ENCODE peak calls at places on chromosomes 6 and 20, in nine cellular contexts. One of them, this sample, is unnamed.
A peak's percentile ranks its signal among the peaks of the same experiment; 100 is the strongest.

GRCh38 chr6:42727084-42727601 is 4.7 kb upstream of the PRPH2 start:
- DNase-seq in T-helper 1 cell: no peak
- DNase-seq in tibial artery: no peak
- DNase-seq in NCI-H2081: no peak
- DNase-seq in GDM1: no peak
- DNase-seq in HS-5: no peak
- DNase-seq in amniotic stem cell: no peak
- DNase-seq in GM23248: peak; percentile 76
- DNase-seq in stromal cell of bone marrow: no peak
- DNase-seq in this sample: no peak

GRCh38 chr6:148629197-148629909 is 117.5 kb upstream of the UST start:
- DNase-seq in T-helper 1 cell: no peak
- DNase-seq in tibial artery: no peak
- DNase-seq in NCI-H2081: no peak
- DNase-seq in GDM1: no peak
- DNase-seq in HS-5: no peak
- DNase-seq in amniotic stem cell: no peak
- DNase-seq in GM23248: peak; percentile 78
- DNase-seq in stromal cell of bone marrow: peak; percentile 23
- DNase-seq in this sample: no peak

GRCh38 chr6:144266091-144266649 is 19.0 kb upstream of the UTRN start:
- DNase-seq in T-helper 1 cell: no peak
- DNase-seq in tibial artery: peak; percentile 47
- DNase-seq in NCI-H2081: no peak
- DNase-seq in GDM1: no peak
- DNase-seq in HS-5: no peak
- DNase-seq in amniotic stem cell: peak; percentile 60
- DNase-seq in GM23248: peak; percentile 86
- DNase-seq in stromal cell of bone marrow: peak; percentile 87
- DNase-seq in this sample: no peak

GRCh38 chr6:142872376-142872775 is 72.6 kb downstream of the HIVEP2 start:
- DNase-seq in T-helper 1 cell: no peak
- DNase-seq in tibial artery: no peak
- DNase-seq in NCI-H2081: no peak
- DNase-seq in GDM1: no peak
- DNase-seq in HS-5: no peak
- DNase-seq in amniotic stem cell: no peak
- DNase-seq in GM23248: peak; percentile 61
- DNase-seq in stromal cell of bone marrow: no peak
- DNase-seq in this sample: no peak

GRCh38 chr6:29967379-29968010 is 25.2 kb downstream of the HLA-A start:
- DNase-seq in T-helper 1 cell: no peak
- DNase-seq in tibial artery: no peak
- DNase-seq in NCI-H2081: peak; percentile 90
- DNase-seq in GDM1: no peak
- DNase-seq in HS-5: no peak
- DNase-seq in amniotic stem cell: no peak
- DNase-seq in GM23248: peak; percentile 37
- DNase-seq in stromal cell of bone marrow: no peak
- DNase-seq in this sample: no peak

GRCh38 chr20:52348434-52348833 is 156.9 kb upstream of the ZFP64 start:
- DNase-seq in T-helper 1 cell: no peak
- DNase-seq in tibial artery: no peak
- DNase-seq in NCI-H2081: no peak
- DNase-seq in GDM1: no peak
- DNase-seq in HS-5: no peak
- DNase-seq in amniotic stem cell: no peak
- DNase-seq in GM23248: no peak
- DNase-seq in stromal cell of bone marrow: no peak
- DNase-seq in this sample: no peak

GRCh38 chr20:37347891-37348642 is 2.1 kb downstream of the SRC start:
- DNase-seq in T-helper 1 cell: no peak
- DNase-seq in tibial artery: no peak
- DNase-seq in NCI-H2081: no peak
- DNase-seq in GDM1: no peak
- DNase-seq in HS-5: no peak
- DNase-seq in amniotic stem cell: no peak
- DNase-seq in GM23248: peak; percentile 49
- DNase-seq in stromal cell of bone marrow: no peak
- DNase-seq in this sample: no peak

GRCh38 chr20:50048420-50049166 is 64.4 kb downstream of the UBE2V1 start:
- DNase-seq in T-helper 1 cell: no peak
- DNase-seq in tibial artery: no peak
- DNase-seq in NCI-H2081: no peak
- DNase-seq in GDM1: peak; percentile 25
- DNase-seq in HS-5: no peak
- DNase-seq in amniotic stem cell: no peak
- DNase-seq in GM23248: peak; percentile 81
- DNase-seq in stromal cell of bone marrow: peak; percentile 33
- DNase-seq in this sample: no peak

GRCh38 chr20:59007758-59008511 is 881 bp upstream of the CTSZ start:
- DNase-seq in T-helper 1 cell: no peak
- DNase-seq in tibial artery: peak; percentile 71
- DNase-seq in NCI-H2081: no peak
- DNase-seq in GDM1: peak; percentile 72
- DNase-seq in HS-5: no peak
- DNase-seq in amniotic stem cell: no peak
- DNase-seq in GM23248: no peak
- DNase-seq in stromal cell of bone marrow: no peak
- DNase-seq in this sample: no peak

GRCh38 chr20:63850689-63851547 is 10.4 kb upstream of the ABHD16B start:
- DNase-seq in T-helper 1 cell: no peak
- DNase-seq in tibial artery: no peak
- DNase-seq in NCI-H2081: no peak
- DNase-seq in GDM1: peak; percentile 46
- DNase-seq in HS-5: no peak
- DNase-seq in amniotic stem cell: no peak
- DNase-seq in GM23248: no peak
- DNase-seq in stromal cell of bone marrow: no peak
- DNase-seq in this sample: no peak

GRCh38 chr6:149723771-149724417 is 6.0 kb upstream of the LATS1 start:
- DNase-seq in T-helper 1 cell: peak; percentile 17
- DNase-seq in tibial artery: peak; percentile 57
- DNase-seq in NCI-H2081: peak; percentile 24
- DNase-seq in GDM1: peak; percentile 65
- DNase-seq in HS-5: peak; percentile 35
- DNase-seq in amniotic stem cell: peak; percentile 55
- DNase-seq in GM23248: peak; percentile 92
- DNase-seq in stromal cell of bone marrow: peak; percentile 63
- DNase-seq in this sample: no peak

GRCh38 chr6:143591441-143591840 is 79.9 kb upstream of the FUCA2 start:
- DNase-seq in T-helper 1 cell: no peak
- DNase-seq in tibial artery: no peak
- DNase-seq in NCI-H2081: no peak
- DNase-seq in GDM1: no peak
- DNase-seq in HS-5: no peak
- DNase-seq in amniotic stem cell: no peak
- DNase-seq in GM23248: no peak
- DNase-seq in stromal cell of bone marrow: no peak
- DNase-seq in this sample: no peak

GRCh38 chr6:139262519-139263300 is 29.1 kb downstream of the TXLNB start:
- DNase-seq in T-helper 1 cell: no peak
- DNase-seq in tibial artery: no peak
- DNase-seq in NCI-H2081: peak; percentile 91
- DNase-seq in GDM1: no peak
- DNase-seq in HS-5: no peak
- DNase-seq in amniotic stem cell: no peak
- DNase-seq in GM23248: peak; percentile 30
- DNase-seq in stromal cell of bone marrow: no peak
- DNase-seq in this sample: no peak

GRCh38 chr6:73655341-73655917 is 1.6 kb upstream of the SLC17A5 start:
- DNase-seq in T-helper 1 cell: no peak
- DNase-seq in tibial artery: no peak
- DNase-seq in NCI-H2081: no peak
- DNase-seq in GDM1: no peak
- DNase-seq in HS-5: no peak
- DNase-seq in amniotic stem cell: no peak
- DNase-seq in GM23248: peak; percentile 13
- DNase-seq in stromal cell of bone marrow: no peak
- DNase-seq in this sample: no peak

GRCh38 chr6:45323656-45324224 is 4.4 kb upstream of the RUNX2 start:
- DNase-seq in T-helper 1 cell: no peak
- DNase-seq in tibial artery: no peak
- DNase-seq in NCI-H2081: no peak
- DNase-seq in GDM1: peak; percentile 31
- DNase-seq in HS-5: no peak
- DNase-seq in amniotic stem cell: no peak
- DNase-seq in GM23248: no peak
- DNase-seq in stromal cell of bone marrow: no peak
- DNase-seq in this sample: no peak

GRCh38 chr20:40326794-40327193 is 362.2 kb downstream of the MAFB start:
- DNase-seq in T-helper 1 cell: no peak
- DNase-seq in tibial artery: no peak
- DNase-seq in NCI-H2081: no peak
- DNase-seq in GDM1: no peak
- DNase-seq in HS-5: no peak
- DNase-seq in amniotic stem cell: no peak
- DNase-seq in GM23248: no peak
- DNase-seq in stromal cell of bone marrow: peak; percentile 15
- DNase-seq in this sample: no peak

GRCh38 chr6:87920245-87920644 is 127.4 kb upstream of the SPACA1 start:
- DNase-seq in T-helper 1 cell: no peak
- DNase-seq in tibial artery: no peak
- DNase-seq in NCI-H2081: no peak
- DNase-seq in GDM1: no peak
- DNase-seq in HS-5: no peak
- DNase-seq in amniotic stem cell: no peak
- DNase-seq in GM23248: no peak
- DNase-seq in stromal cell of bone marrow: no peak
- DNase-seq in this sample: no peak

GRCh38 chr20:25283221-25283951 is 35.5 kb downstream of the PYGB start:
- DNase-seq in T-helper 1 cell: no peak
- DNase-seq in tibial artery: peak; percentile 14
- DNase-seq in NCI-H2081: no peak
- DNase-seq in GDM1: no peak
- DNase-seq in HS-5: no peak
- DNase-seq in amniotic stem cell: no peak
- DNase-seq in GM23248: no peak
- DNase-seq in stromal cell of bone marrow: no peak
- DNase-seq in this sample: no peak

GRCh38 chr6:137271245-137272183 is 52.3 kb upstream of the IFNGR1 start:
- DNase-seq in T-helper 1 cell: no peak
- DNase-seq in tibial artery: no peak
- DNase-seq in NCI-H2081: peak; percentile 44
- DNase-seq in GDM1: peak; percentile 31
- DNase-seq in HS-5: no peak
- DNase-seq in amniotic stem cell: peak; percentile 21
- DNase-seq in GM23248: peak; percentile 72
- DNase-seq in stromal cell of bone marrow: no peak
- DNase-seq in this sample: peak; percentile 30

GRCh38 chr6:35044145-35044745 is 96.9 kb downstream of the TCP11 start:
- DNase-seq in T-helper 1 cell: no peak
- DNase-seq in tibial artery: peak; percentile 39
- DNase-seq in NCI-H2081: peak; percentile 88
- DNase-seq in GDM1: peak; percentile 32
- DNase-seq in HS-5: no peak
- DNase-seq in amniotic stem cell: no peak
- DNase-seq in GM23248: peak; percentile 57
- DNase-seq in stromal cell of bone marrow: no peak
- DNase-seq in this sample: no peak

GRCh38 chr20:45080867-45081616 is 19.9 kb downstream of the KCNS1 start:
- DNase-seq in T-helper 1 cell: no peak
- DNase-seq in tibial artery: no peak
- DNase-seq in NCI-H2081: no peak
- DNase-seq in GDM1: no peak
- DNase-seq in HS-5: no peak
- DNase-seq in amniotic stem cell: no peak
- DNase-seq in GM23248: peak; percentile 39
- DNase-seq in stromal cell of bone marrow: peak; percentile 40
- DNase-seq in this sample: no peak

GRCh38 chr6:132952998-132953397 is 138.6 kb downstream of the RPS12 start:
- DNase-seq in T-helper 1 cell: no peak
- DNase-seq in tibial artery: no peak
- DNase-seq in NCI-H2081: no peak
- DNase-seq in GDM1: no peak
- DNase-seq in HS-5: no peak
- DNase-seq in amniotic stem cell: no peak
- DNase-seq in GM23248: no peak
- DNase-seq in stromal cell of bone marrow: no peak
- DNase-seq in this sample: no peak

GRCh38 chr6:28729501-28730402 is 194.0 kb downstream of the TRIM27 start:
- DNase-seq in T-helper 1 cell: no peak
- DNase-seq in tibial artery: no peak
- DNase-seq in NCI-H2081: no peak
- DNase-seq in GDM1: no peak
- DNase-seq in HS-5: no peak
- DNase-seq in amniotic stem cell: no peak
- DNase-seq in GM23248: no peak
- DNase-seq in stromal cell of bone marrow: no peak
- DNase-seq in this sample: no peak

GRCh38 chr6:14620522-14620921 is 502.9 kb downstream of the CD83 start:
- DNase-seq in T-helper 1 cell: no peak
- DNase-seq in tibial artery: no peak
- DNase-seq in NCI-H2081: no peak
- DNase-seq in GDM1: no peak
- DNase-seq in HS-5: no peak
- DNase-seq in amniotic stem cell: no peak
- DNase-seq in GM23248: no peak
- DNase-seq in stromal cell of bone marrow: no peak
- DNase-seq in this sample: no peak

GRCh38 chr6:44217332-44218143 is 812 bp downstream of the MYMX start:
- DNase-seq in T-helper 1 cell: no peak
- DNase-seq in tibial artery: peak; percentile 50
- DNase-seq in NCI-H2081: peak; percentile 11
- DNase-seq in GDM1: no peak
- DNase-seq in HS-5: no peak
- DNase-seq in amniotic stem cell: no peak
- DNase-seq in GM23248: peak; percentile 84
- DNase-seq in stromal cell of bone marrow: no peak
- DNase-seq in this sample: no peak

GRCh38 chr6:114534813-114535212 is 192.0 kb upstream of the HS3ST5 start:
- DNase-seq in T-helper 1 cell: no peak
- DNase-seq in tibial artery: no peak
- DNase-seq in NCI-H2081: no peak
- DNase-seq in GDM1: no peak
- DNase-seq in HS-5: no peak
- DNase-seq in amniotic stem cell: no peak
- DNase-seq in GM23248: no peak
- DNase-seq in stromal cell of bone marrow: no peak
- DNase-seq in this sample: no peak

GRCh38 chr6:91029211-91029610 is 442.3 kb upstream of the MAP3K7 start:
- DNase-seq in T-helper 1 cell: no peak
- DNase-seq in tibial artery: no peak
- DNase-seq in NCI-H2081: peak; percentile 31
- DNase-seq in GDM1: no peak
- DNase-seq in HS-5: no peak
- DNase-seq in amniotic stem cell: no peak
- DNase-seq in GM23248: no peak
- DNase-seq in stromal cell of bone marrow: no peak
- DNase-seq in this sample: no peak

GRCh38 chr6:11931296-11932035 is 80.6 kb upstream of the HIVEP1 start:
- DNase-seq in T-helper 1 cell: no peak
- DNase-seq in tibial artery: no peak
- DNase-seq in NCI-H2081: no peak
- DNase-seq in GDM1: no peak
- DNase-seq in HS-5: no peak
- DNase-seq in amniotic stem cell: no peak
- DNase-seq in GM23248: no peak
- DNase-seq in stromal cell of bone marrow: no peak
- DNase-seq in this sample: no peak

GRCh38 chr6:10313799-10314162 is 101.1 kb downstream of the TFAP2A start:
- DNase-seq in T-helper 1 cell: no peak
- DNase-seq in tibial artery: no peak
- DNase-seq in NCI-H2081: peak; percentile 12
- DNase-seq in GDM1: no peak
- DNase-seq in HS-5: no peak
- DNase-seq in amniotic stem cell: no peak
- DNase-seq in GM23248: no peak
- DNase-seq in stromal cell of bone marrow: no peak
- DNase-seq in this sample: no peak

GRCh38 chr6:67224989-67225388 is 1410.1 kb upstream of the ADGRB3 start:
- DNase-seq in T-helper 1 cell: no peak
- DNase-seq in tibial artery: no peak
- DNase-seq in NCI-H2081: no peak
- DNase-seq in GDM1: no peak
- DNase-seq in HS-5: no peak
- DNase-seq in amniotic stem cell: no peak
- DNase-seq in GM23248: no peak
- DNase-seq in stromal cell of bone marrow: no peak
- DNase-seq in this sample: no peak

GRCh38 chr20:62441986-62442539 is 14.7 kb upstream of the RBBP8NL start:
- DNase-seq in T-helper 1 cell: no peak
- DNase-seq in tibial artery: no peak
- DNase-seq in NCI-H2081: no peak
- DNase-seq in GDM1: no peak
- DNase-seq in HS-5: no peak
- DNase-seq in amniotic stem cell: no peak
- DNase-seq in GM23248: no peak
- DNase-seq in stromal cell of bone marrow: no peak
- DNase-seq in this sample: no peak